ENCODE peak calls at places on chromosomes 12 and 14, in nine cellular contexts. M is BJ, V is progenitor cell of endocrine pancreas, Z is lung, T is stomach, E is H9, K is cardiac fibroblast, X is left ventricle myocardium inferior, P is pancreas. D is an unnamed sample.

GRCh38 chr14:90567991-90568390 is 171.2 kb downstream of the CALM1 start:
- DNase-seq in P (no peak), E (no peak), V (no peak), X (no peak), M (no peak), K (no peak), T (no peak), Z (no peak), D (no peak)

GRCh38 chr14:100692256-100692655 is 34.4 kb upstream of the DLK1 start:
- DNase-seq in T (no peak), X (no peak), Z (no peak), M (no peak), V (no peak), P (no peak), K (no peak), E (no peak), D (no peak)

GRCh38 chr14:56881181-56881580 is 70.9 kb upstream of the OTX2 start:
- DNase-seq in T (no peak), K (no peak), Z (no peak), M (no peak), X (no peak), V (no peak), E (no peak), P (no peak), D (no peak)

GRCh38 chr14:72810201-72810600 is 83.7 kb downstream of the DPF3 start:
- DNase-seq in M (no peak), V (no peak), E (no peak), Z (no peak), X (no peak), K (no peak), T (no peak), P (no peak), D (no peak)

GRCh38 chr14:106309423-106309822 is 783.0 kb downstream of the TMEM121 start:
- DNase-seq in K (no peak), Z (no peak), E (no peak), X (no peak), V (no peak), M (no peak), P (no peak), T (no peak), D (no peak)

GRCh38 chr12:4648099-4648498 is 752 bp downstream of the AKAP3 start:
- DNase-seq in V (no peak), K (peak; percentile 10), P (no peak), Z (no peak), X (no peak), E (no peak), T (no peak), M (no peak), D (no peak)

GRCh38 chr12:18700254-18700653 is 37.6 kb downstream of the PLCZ1 start:
- DNase-seq in X (no peak), M (no peak), K (peak; percentile 97), P (no peak), Z (no peak), E (no peak), T (no peak), V (no peak), D (no peak)

GRCh38 chr12:2034633-2035420 is 18.0 kb upstream of the CACNA1C start:
- DNase-seq in M (no peak), T (peak; percentile 90), P (peak; percentile 90), E (peak; percentile 93), Z (peak; percentile 81), V (peak; percentile 95), X (peak; percentile 90), K (peak; percentile 80), D (peak; percentile 93)

GRCh38 chr12:51449569-51450246 is 25.1 kb downstream of the SLC4A8 start:
- DNase-seq in P (no peak), V (no peak), Z (no peak), M (no peak), E (no peak), K (no peak), X (no peak), T (no peak), D (no peak)

GRCh38 chr14:60089201-60089600 is 2.5 kb upstream of the PCNX4 start:
- DNase-seq in V (no peak), M (no peak), E (no peak), K (peak; percentile 12), T (no peak), P (no peak), Z (no peak), X (no peak), D (no peak)

GRCh38 chr12:60498656-60499055 is 902.8 kb downstream of the SLC16A7 start:
- DNase-seq in Z (no peak), K (no peak), V (no peak), T (no peak), E (no peak), M (no peak), P (no peak), X (no peak), D (no peak)

GRCh38 chr12:60489071-60489470 is 893.2 kb downstream of the SLC16A7 start:
- DNase-seq in P (no peak), K (no peak), M (no peak), T (no peak), E (no peak), Z (no peak), X (no peak), V (no peak), D (no peak)

DNA sequence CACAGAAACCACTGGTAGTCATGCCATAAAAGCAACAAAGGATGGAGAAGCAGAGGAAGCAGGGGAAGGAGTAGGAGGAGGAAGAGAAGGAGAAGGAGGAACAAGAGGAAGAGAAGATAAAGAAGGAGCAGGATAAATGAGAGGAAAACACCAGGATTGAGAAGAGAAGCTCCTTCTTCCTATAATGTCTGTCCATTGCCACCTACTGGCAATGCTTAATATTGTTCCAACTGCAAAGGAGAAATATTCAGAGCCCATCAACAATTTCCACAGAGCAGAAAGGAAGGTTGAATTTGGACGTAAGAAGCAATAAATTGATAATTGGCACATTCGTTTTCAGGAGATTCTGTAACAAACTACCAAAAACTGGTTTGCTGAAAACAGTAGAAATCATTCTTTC is 898.4 kb downstream of the SLC16A7 start:
- DNase-seq in E (no peak), K (peak; percentile 64), X (no peak), P (no peak), V (no peak), M (peak; percentile 2), Z (no peak), T (no peak), D (peak; percentile 13)
- TF ChIP-seq CTCF in E (peak; percentile 71), K (peak; percentile 69), X (peak; percentile 56), P (peak; percentile 40), V (peak; percentile 72), M (peak; percentile 62), Z (no peak), T (peak; percentile 57), D (peak; percentile 59)

DNA sequence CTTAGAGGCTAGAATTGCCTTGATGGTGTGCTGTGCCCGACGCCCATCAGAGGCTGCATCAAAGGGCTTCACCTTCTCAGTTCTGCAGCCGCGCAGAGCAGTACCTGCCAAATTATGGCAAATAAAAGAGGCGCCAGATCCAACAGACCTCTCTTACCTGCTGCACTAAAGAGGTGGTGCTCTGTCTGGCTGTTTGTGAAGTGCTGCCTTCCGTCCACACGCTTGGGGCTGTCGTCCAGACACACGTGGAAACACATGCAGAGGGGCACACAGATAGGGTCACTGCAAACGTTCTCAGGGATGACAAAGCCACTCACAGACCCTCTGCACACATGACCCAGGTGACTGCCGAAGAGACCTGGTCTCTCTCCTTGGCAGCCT is 617.5 kb downstream of the VRK1 start:
- DNase-seq in V (no peak), Z (no peak), X (no peak), M (no peak), P (no peak), T (no peak), K (no peak), E (no peak), D (no peak)
- TF ChIP-seq CTCF in V (no peak), Z (no peak), X (no peak), M (no peak), P (no peak), T (no peak), K (no peak), E (no peak), D (no peak)

DNA sequence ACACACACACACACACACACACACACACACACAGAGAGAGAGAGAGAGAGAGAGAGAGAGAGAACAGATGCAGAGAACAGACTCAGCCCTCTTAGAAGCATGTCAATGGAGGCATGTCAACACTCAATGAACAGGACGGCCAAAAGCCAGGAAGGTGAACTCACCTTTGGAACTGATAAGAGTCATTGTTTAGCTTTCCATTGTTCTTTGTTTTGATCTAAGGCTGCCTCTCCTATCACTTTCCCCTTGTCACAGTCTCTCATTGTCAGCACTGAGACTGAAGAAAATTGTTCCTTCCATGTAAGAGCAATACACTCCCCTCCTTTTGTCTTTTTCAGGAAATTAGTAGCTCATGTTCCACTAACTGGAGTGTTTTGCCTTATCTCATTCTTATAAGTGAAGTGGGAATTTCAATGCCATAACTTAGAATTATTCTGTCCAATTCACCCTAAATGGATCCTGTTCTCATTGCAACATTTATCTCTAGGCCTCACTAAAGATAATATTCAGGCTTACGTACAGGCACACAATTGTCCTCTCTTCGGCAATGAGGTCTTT is 218.0 kb downstream of the DUSP6 start:
- DNase-seq in K (peak; percentile 66), X (no peak), M (no peak), E (no peak), Z (no peak), V (no peak), P (no peak), T (peak; percentile 28), D (peak; percentile 4)
- TF ChIP-seq CTCF in K (no peak), X (no peak), M (no peak), E (no peak), Z (no peak), V (no peak), P (no peak), T (no peak), D (no peak)

DNA sequence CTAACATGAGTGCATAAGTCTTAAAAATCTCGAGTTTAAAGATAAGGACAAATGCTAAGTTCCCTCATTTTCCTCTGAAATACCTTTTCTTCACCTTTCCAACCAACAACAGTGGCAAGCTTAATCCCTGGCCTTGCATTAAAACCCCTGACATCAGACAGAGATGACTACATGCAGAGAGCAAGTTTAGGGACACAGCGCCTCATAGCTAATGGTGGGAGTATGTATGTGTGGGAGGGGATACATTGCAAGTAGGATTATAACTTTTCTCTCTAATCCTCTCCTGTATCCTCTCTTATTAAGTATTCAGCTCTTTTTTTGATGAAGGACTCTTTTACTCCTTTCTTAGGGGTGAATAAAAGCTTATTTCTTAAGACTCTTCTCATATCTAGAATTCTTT is 547.1 kb downstream of the CCER1 start:
- DNase-seq in P (no peak), M (no peak), T (no peak), E (no peak), K (peak; percentile 14), X (no peak), V (no peak), Z (no peak), D (no peak)
- TF ChIP-seq CTCF in P (no peak), M (no peak), T (no peak), E (no peak), K (no peak), X (no peak), V (no peak), Z (no peak), D (no peak)